ENCODE peak calls at places on chromosomes 13 and 19, in four cellular contexts. P is K562, H is HepG2, C is GM12878. M is an unnamed sample.

GRCh38 chr13:100176781-100177389 is 88.0 kb downstream of the PCCA start:
- DNase-seq in C (no peak), P (no peak), H (no peak), M (no peak)

GRCh38 chr19:10206226-10206873 is 11.6 kb upstream of the DNMT1 start:
- DNase-seq in P (no peak), C (no peak), H (peak; percentile 45), M (no peak)

GRCh38 chr13:65034266-65034665 is 2195.9 kb downstream of the PCDH9 start:
- DNase-seq in H (no peak), P (no peak), C (no peak), M (peak; percentile 11)

GRCh38 chr13:38223093-38223492 is 126.6 kb upstream of the UFM1 start:
- DNase-seq in C (no peak), P (peak; percentile 5), H (peak; percentile 1), M (peak; percentile 44)

GRCh38 chr13:97001641-97002040 is 7.4 kb upstream of the OXGR1 start:
- DNase-seq in P (no peak), C (no peak), H (no peak), M (no peak)

GRCh38 chr19:48468806-48469055 is 438 bp upstream of the CYTH2 start:
- DNase-seq in H (no peak), C (no peak), P (no peak), M (no peak)

GRCh38 chr13:110233181-110233641 is 73.7 kb downstream of the COL4A1 start:
- DNase-seq in P (no peak), H (no peak), C (no peak), M (no peak)

GRCh38 chr19:610801-611505 is 21.3 kb downstream of the HCN2 start:
- DNase-seq in P (peak; percentile 85), H (no peak), C (no peak), M (no peak)

GRCh38 chr19:5149930-5150329 is 181.0 kb downstream of the KDM4B start:
- DNase-seq in P (no peak), H (no peak), C (no peak), M (no peak)

GRCh38 chr19:3904233-3904632 is 23.7 kb downstream of the ATCAY start:
- DNase-seq in C (no peak), P (no peak), H (no peak), M (no peak)
- TF ChIP-seq NR2C2 in C (no peak), P (no peak), H (no peak), M (no peak)

DNA sequence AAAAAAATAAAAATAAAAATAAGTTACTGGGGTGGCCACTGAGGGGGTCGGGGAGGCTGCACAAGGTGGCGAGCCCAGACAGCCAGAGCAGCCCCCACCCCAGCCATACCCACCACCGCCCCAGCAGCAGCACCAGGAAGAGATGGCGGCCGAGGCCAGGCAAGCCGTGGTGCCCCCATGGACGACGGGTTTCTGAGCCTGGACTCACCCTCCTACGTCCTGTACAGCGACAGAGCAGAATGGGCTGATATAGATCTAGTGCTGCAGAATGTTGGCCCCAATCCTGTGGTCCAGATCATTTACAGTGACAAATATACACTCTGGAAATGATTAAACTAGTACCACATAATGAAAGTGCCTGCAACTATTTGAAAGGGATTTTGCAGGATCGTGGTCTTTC is 71.6 kb upstream of the ZDHHC20 start:
- DNase-seq in C (no peak), H (peak; percentile 5), P (no peak), M (no peak)
- TF ChIP-seq ETV6 in C (no peak), H (no peak), P (no peak), M (no peak)

DNA sequence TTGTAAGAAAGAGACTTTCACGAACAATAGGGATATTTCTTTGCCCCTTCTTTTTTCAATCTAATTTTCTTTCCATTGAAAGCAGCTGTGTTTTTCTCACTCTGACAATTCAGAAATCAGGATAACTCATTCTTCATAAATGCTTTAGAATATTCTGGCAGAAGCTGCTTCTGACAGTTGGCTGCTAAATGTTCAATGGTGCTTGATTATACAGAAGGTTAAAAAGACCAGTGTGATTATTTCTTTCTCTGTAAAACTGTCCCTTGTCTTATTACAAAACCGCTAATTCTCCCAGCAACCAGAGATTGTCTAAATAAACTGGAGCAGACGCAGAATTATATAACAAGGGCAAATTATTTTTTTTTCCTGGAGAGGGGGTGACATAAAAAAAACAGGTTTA is 394.4 kb downstream of the SPRY2 start:
- DNase-seq in C (no peak), H (no peak), P (no peak), M (no peak)
- TF ChIP-seq NR2C2 in C (no peak), H (no peak), P (no peak), M (no peak)

DNA sequence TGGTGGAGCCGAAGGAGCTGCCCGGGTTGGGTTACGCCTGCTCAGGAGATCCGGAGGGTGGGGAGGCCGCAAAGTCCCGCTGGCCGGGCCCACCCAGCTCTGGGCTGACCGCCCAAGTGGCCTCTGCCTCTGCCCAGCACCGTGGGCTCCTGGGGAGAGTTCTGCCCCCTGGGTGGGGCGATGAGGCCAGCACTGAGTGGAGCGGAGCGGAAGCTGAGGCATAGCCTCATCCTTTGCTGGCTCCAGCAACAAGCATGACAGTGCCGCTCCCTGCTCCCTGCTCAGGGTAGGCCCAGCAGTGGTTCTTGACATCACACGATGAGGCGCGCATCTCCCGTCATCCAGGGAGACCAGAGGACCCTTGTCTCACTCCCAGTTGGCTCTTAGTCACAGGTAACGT is 22.5 kb downstream of the CCDC8 start:
- DNase-seq in P (no peak), H (no peak), C (no peak), M (no peak)
- TF ChIP-seq ETV6 in P (no peak), H (no peak), C (no peak), M (no peak)

GRCh38 chr19:46347985-46348384 is 1.1 kb downstream of the PPP5C start:
- DNase-seq in C (no peak), P (no peak), H (no peak), M (no peak)

GRCh38 chr19:46349311-46349993 is 2.6 kb downstream of the PPP5C start:
- DNase-seq in P (no peak), H (no peak), C (no peak), M (no peak)

GRCh38 chr19:46350029-46350757 is 3.3 kb downstream of the PPP5C start:
- DNase-seq in H (no peak), C (no peak), P (peak; percentile 28), M (no peak)

GRCh38 chr19:46351241-46352041 is 4.6 kb downstream of the PPP5C start:
- DNase-seq in C (no peak), H (no peak), P (no peak), M (no peak)

GRCh38 chr19:46350758-46351159 is 3.9 kb downstream of the PPP5C start:
- DNase-seq in P (no peak), H (no peak), C (peak; percentile 51), M (no peak)
- TF ChIP-seq NR2C2 in P (no peak), H (no peak), C (no peak), M (no peak)

GRCh38 chr13:108610517-108610916 is 18.9 kb upstream of the MYO16 start:
- DNase-seq in C (no peak), H (no peak), P (no peak), M (no peak)
- TF ChIP-seq ETV6 in C (no peak), H (no peak), P (no peak), M (no peak)

DNA sequence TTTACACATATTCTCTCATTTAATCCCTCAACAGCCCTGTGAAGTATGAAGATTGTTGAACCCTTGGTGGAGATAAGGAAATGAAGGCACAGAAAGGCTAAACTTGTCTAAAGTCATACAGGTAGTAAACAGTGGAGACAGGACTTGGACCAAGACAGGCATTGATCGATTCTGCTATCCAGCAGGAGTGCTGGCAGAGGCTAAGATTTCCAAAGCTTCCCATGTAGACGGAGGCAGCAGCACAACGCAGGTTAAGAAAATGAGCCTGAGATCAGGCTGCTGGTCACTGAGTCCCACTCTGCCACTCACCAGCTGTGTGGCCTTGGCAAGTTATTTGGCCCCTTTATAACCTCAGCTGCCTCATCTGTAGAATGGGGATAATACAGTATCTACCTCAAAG is 85.4 kb upstream of the SLC15A1 start:
- DNase-seq in H (no peak), P (no peak), C (no peak), M (no peak)
- TF ChIP-seq NR2C2 in H (no peak), P (no peak), C (no peak), M (no peak)

GRCh38 chr13:30982506-30982905 is 50.0 kb downstream of the TEX26 start:
- DNase-seq in P (no peak), C (peak; percentile 19), H (no peak), M (no peak)

GRCh38 chr13:30976041-30976440 is 43.6 kb downstream of the TEX26 start:
- DNase-seq in C (no peak), H (no peak), P (no peak), M (no peak)

GRCh38 chr13:30982911-30983310 is 50.5 kb downstream of the TEX26 start:
- DNase-seq in C (no peak), H (no peak), P (no peak), M (no peak)

GRCh38 chr13:30983431-30983830 is 51.0 kb downstream of the TEX26 start:
- DNase-seq in C (no peak), P (no peak), H (no peak), M (no peak)

DNA sequence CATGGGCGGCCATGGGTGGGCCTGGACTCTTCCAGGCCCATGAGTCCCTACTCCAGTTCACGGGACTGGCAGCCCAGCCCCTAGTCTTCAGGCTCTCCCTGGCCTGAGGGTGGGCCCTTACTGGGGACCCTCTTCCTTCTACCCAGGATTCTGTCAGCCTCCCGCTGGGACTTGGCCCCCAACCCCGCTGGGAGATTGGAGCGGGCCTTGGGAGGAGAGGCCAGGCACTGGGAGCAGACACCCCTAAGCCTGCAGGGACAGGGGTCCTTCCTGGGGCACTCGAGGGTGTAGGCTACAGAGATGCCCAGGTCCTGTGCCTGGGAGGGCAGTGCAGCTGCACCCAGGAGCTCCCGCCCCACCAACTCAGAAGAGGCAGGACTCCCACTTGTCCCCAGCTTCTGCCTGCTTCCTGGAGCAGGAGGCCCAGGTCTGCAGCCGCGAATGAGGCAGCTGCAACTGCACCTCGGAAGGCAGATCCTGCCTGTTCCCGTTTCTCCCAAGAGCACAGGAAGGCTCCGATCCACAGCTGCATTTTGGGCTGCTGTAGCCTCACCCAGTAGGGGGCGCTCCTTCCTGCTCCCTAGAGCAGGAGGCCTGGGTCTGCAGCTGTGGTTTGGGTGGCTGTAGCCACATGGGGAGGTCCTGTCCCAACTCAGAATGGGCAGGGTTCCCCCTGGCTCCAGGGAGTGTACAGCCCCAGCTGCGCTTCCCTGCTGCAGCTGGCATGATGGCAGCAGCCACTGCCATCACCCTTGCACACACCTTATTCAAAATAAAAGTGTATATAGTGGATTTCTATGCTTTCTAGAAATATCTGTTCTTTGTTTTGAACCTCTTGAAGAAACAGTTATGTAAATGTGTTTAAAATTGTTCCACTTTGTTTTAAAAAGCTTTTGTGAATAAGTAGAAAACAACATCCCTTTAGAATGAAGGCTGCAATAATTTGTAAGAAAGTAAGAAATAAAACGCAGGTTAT is 46.8 kb downstream of the TEX26 start:
- DNase-seq in H (peak; percentile 16), P (peak; percentile 11), C (no peak), M (peak; percentile 92)
- TF ChIP-seq ETV6 in H (no peak), P (no peak), C (no peak), M (no peak)

M was measured in WTC11.